ENCODE peak calls at places on chromosomes 16 and 17, in six cellular contexts. Z is PC-3, L is GM23248, N is HCT116, Q is astrocyte, H is H9. O is an unnamed sample. For H3K27me3 and H3K79me2, the result is how much of the 10 kb centered on the place peaks cover.

GRCh38 chr17:42845918-42846593 is 1.7 kb downstream of the AOC2 start:
- DNase-seq in H (no peak), Q (no peak), L (no peak), N (no peak), Z (peak), O (peak)

GRCh38 chr16:27972500-27972899 is 91.0 kb downstream of the GSG1L start:
- DNase-seq in Z (peak), L (peak), Q (peak), N (peak), H (peak), O (peak)

GRCh38 chr17:70013911-70014310 is 61.1 kb upstream of the KCNJ16 start:
- DNase-seq in Z (no peak), L (no peak), N (no peak), H (no peak), Q (no peak), O (no peak)

GRCh38 chr16:4556112-4556511 is at the start of gene C16orf96:
- DNase-seq in H (no peak), L (peak), N (no peak), Q (no peak), Z (no peak), O (peak)

GRCh38 chr17:55005520-55005919 is 37.0 kb downstream of the STXBP4 start:
- DNase-seq in N (peak), Q (no peak), Z (peak), H (peak), L (peak), O (no peak)

GRCh38 chr16:75618782-75619181 is 4.3 kb downstream of the ADAT1 start:
- DNase-seq in Q (no peak), L (no peak), Z (no peak), H (no peak), N (no peak), O (no peak)

GRCh38 chr17:40501499-40501911 is at the start of gene TNS4:
- DNase-seq in Q (no peak), N (peak), Z (peak), H (no peak), L (no peak), O (no peak)

GRCh38 chr16:22683258-22683657 is 130.7 kb upstream of the HS3ST2 start:
- DNase-seq in L (no peak), H (no peak), Q (no peak), Z (no peak), N (no peak), O (no peak)

GRCh38 chr16:69917739-69918138 is 33.4 kb upstream of the CLEC18A start:
- DNase-seq in Z (peak), N (no peak), Q (peak), H (peak), L (peak), O (peak)

GRCh38 chr17:42642377-42642776 is 16.7 kb upstream of the TUBG2 start:
- DNase-seq in N (no peak), Q (no peak), L (no peak), Z (no peak), H (peak), O (peak)

GRCh38 chr16:85722066-85722465 is 28.8 kb downstream of the C16orf74 start:
- DNase-seq in N (no peak), Z (no peak), Q (no peak), L (no peak), H (no peak), O (peak)

GRCh38 chr17:64685705-64686104 is 23.6 kb upstream of the SMURF2 start:
- DNase-seq in H (no peak), Z (peak), N (no peak), Q (no peak), L (no peak), O (no peak)

GRCh38 chr16:12496866-12497265 is 306.8 kb downstream of the CPPED1 start:
- DNase-seq in H (no peak), N (no peak), Z (no peak), L (no peak), Q (no peak), O (no peak)

GRCh38 chr16:62254847-62255246 is 218.6 kb upstream of the CDH8 start:
- DNase-seq in N (no peak), Z (no peak), Q (no peak), L (no peak), H (no peak), O (no peak)

GRCh38 chr16:17343028-17343427 is 127.7 kb downstream of the XYLT1 start:
- DNase-seq in Q (no peak), N (no peak), Z (no peak), L (no peak), H (no peak), O (no peak)

GRCh38 chr16:54244061-54244886 is 42.3 kb downstream of the IRX3 start:
- DNase-seq in N (no peak), Q (no peak), H (no peak), L (no peak), Z (no peak), O (peak)

GRCh38 chr16:4869147-4869790 is 22.0 kb downstream of the UBN1 start:
- DNase-seq in N (no peak), Z (no peak), L (no peak), H (no peak), Q (no peak), O (no peak)

GRCh38 chr17:21193031-21193430 is 20.9 kb downstream of the TMEM11 start:
- DNase-seq in Q (no peak), H (no peak), Z (no peak), L (no peak), N (no peak), O (peak)

GRCh38 chr17:73643012-73643845 is 1.0 kb downstream of the SDK2 start:
- DNase-seq in Z (peak), L (peak), Q (no peak), N (no peak), H (peak), O (no peak)

GRCh38 chr17:18120461-18121053 is 12.0 kb downstream of the MYO15A start:
- DNase-seq in Q (no peak), N (no peak), Z (no peak), H (no peak), L (no peak), O (no peak)

GRCh38 chr16:922051-922450 is 48.7 kb downstream of the LMF1 start:
- DNase-seq in H (no peak), N (no peak), Z (no peak), L (no peak), Q (no peak), O (no peak)

GRCh38 chr16:65745-66144 is 6.7 kb downstream of the RHBDF1 start:
- DNase-seq in N (peak), H (peak), Q (no peak), Z (peak), L (peak), O (peak)

GRCh38 chr17:76946772-76947135 is 78.5 kb downstream of the MGAT5B start:
- DNase-seq in Z (no peak), L (no peak), N (no peak), Q (no peak), H (no peak), O (no peak)

GRCh38 chr17:59357219-59357699 is 25.8 kb downstream of the YPEL2 start:
- DNase-seq in Z (no peak), H (no peak), N (no peak), Q (peak), L (peak), O (no peak)

GRCh38 chr17:30716461-30717289 is 107.8 kb downstream of the CRLF3 start:
- DNase-seq in Q (no peak), H (peak), Z (no peak), L (peak), N (no peak), O (peak)

GRCh38 chr17:73969956-73970355 is 233.5 kb upstream of the RPL38 start:
- DNase-seq in H (no peak), L (no peak), Q (no peak), Z (no peak), N (no peak), O (no peak)

GRCh38 chr17:41689497-41690299 is 1.0 kb downstream of the EIF1 start:
- DNase-seq in Q (no peak), Z (peak), L (peak), N (no peak), H (no peak), O (peak)

GRCh38 chr16:27632267-27632666 is 82.3 kb downstream of the KATNIP start:
- DNase-seq in L (no peak), Q (no peak), N (no peak), H (no peak), Z (no peak), O (no peak)

GRCh38 chr17:77786740-77787505 is 171.6 kb upstream of the TNRC6C start:
- DNase-seq in N (no peak), L (peak), Q (no peak), H (peak), Z (no peak), O (peak)

GRCh38 chr17:76872221-76872873 is 4.1 kb downstream of the MGAT5B start:
- DNase-seq in Q (peak), H (no peak), L (peak), N (peak), Z (peak), O (peak)

GRCh38 chr17:20157078-20157360 is 147.9 kb downstream of the SPECC1 start:
- DNase-seq in Z (no peak), Q (no peak), H (no peak), N (no peak), L (no peak), O (no peak)
- H3K27me3 ChIP-seq in Z (under half), Q (under half), H (under half), N (under half), L (under half), O (under half)

GRCh38 chr17:1125775-1126120 is 54.0 kb downstream of the ABR start:
- DNase-seq in L (no peak), H (no peak), Q (no peak), N (no peak), Z (no peak), O (peak)

GRCh38 chr17:1126327-1126726 is 53.5 kb downstream of the ABR start:
- DNase-seq in Z (no peak), H (no peak), Q (no peak), L (no peak), N (no peak), O (peak)

GRCh38 chr17:1123397-1124237 is 56.2 kb downstream of the ABR start:
- DNase-seq in N (no peak), Q (no peak), L (no peak), Z (no peak), H (no peak), O (peak)

GRCh38 chr17:1124238-1124699 is 55.5 kb downstream of the ABR start:
- DNase-seq in Q (no peak), N (no peak), H (no peak), L (no peak), Z (no peak), O (no peak)

DNA sequence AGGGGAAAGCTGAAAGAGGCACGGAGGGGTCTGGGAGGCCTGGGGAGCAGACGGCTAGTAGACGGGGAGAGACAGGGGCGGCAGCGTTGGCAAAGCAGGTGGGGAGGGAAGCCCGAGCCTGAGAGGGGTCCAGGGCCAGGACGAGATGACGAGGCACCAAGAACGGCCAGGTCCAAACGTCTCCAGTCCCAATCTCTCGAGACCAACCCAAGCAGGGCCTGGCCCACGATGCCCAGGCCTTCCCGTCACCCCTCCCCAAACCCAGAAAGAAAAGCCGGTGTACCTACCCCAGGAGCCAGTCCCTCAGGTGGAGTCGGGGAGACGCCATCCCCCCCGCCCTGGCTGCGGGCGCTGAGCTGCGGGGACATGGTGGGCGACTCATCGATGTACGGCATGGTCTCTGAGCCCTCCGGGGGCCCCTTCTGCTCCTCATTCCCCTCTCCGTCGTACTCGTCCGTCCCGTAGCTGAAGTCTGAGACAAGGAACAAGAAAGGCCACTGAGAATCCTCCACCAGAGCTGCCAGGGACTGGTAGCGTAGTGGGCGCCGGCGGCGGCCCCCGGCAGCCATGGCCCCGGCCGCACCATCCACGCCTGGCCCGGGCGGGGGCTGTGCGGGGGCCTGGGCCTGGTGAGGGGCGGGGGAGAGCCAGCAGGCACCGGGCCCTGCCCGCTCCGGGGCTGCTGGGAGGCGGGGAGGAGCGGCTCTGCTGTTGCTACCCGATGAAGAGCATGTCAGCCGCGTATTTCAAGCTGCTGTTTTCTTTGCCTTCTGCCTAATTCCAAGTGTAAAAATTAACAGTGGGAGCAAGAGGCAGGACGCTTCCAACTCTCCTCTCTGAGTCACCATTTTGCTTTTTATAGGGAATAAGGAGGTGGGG is 54.6 kb downstream of the ABR start:
- DNase-seq in N (no peak), Z (no peak), H (no peak), Q (no peak), L (peak), O (peak)
- H2AFZ ChIP-seq in N (no peak), Z (no peak), H (no peak), Q (peak), L (peak), O (no peak)

GRCh38 chr17:17112628-17113200 is 70.5 kb downstream of the MPRIP start:
- DNase-seq in L (no peak), N (no peak), Q (no peak), H (no peak), Z (no peak), O (no peak)
- H3K79me2 ChIP-seq in L (half or more), N (half or more), Q (half or more), H (under half), Z (half or more), O (half or more)

GRCh38 chr17:8735336-8735939 is 9.2 kb downstream of the CCDC42 start:
- DNase-seq in L (no peak), H (no peak), N (no peak), Z (no peak), Q (no peak), O (no peak)
- H3K27me3 ChIP-seq in L (under half), H (under half), N (under half), Z (under half), Q (under half), O (under half)

DNA sequence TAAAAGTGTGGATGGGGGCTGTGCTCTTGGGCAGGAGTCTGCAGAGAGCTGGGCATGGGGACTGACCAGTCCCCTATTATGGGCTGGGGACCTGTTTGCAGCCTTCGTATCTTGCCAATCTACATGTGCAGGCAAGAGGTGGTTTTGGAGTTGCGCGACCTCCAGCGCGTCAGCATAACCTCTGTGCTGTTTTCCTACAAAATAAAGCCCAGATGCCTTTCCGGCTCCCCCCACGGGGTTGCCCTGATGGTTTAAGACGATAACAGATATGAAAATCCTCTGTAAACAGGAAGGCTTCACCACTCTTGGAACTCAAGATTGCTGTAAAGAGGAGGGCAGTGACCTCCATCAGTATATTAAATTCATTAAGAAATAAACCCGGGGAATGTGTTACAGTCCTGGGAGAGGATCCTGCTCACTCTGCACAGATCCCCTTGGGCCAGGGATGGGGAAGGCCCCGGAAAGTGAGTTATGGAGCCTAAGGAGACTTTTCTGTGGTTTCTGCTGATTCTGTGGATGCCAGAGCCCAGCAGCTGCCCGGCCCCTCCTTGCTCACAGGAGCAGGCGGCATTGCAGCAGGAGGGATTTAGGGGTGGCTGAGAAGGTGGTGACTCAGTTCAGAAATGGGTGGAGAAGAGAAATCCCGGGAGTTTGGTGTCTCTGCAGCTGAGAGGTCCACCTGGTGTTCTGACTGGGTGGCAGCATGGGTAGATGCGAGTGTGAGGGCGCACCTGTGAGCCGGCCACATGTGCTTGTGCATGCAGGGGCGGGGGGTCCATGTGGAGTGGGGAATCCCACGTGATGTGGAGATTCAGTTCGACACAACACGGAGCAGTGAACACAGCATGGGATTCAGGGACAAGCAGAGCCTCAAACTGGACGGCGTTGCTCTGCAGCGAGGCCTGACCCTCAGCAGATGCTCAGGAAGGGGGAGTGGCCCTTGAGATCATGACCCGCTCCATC is 16.2 kb upstream of the SPPL2C start:
- DNase-seq in L (peak), H (no peak), Z (peak), Q (no peak), N (no peak), O (no peak)
- H2AFZ ChIP-seq in L (no peak), H (no peak), Z (no peak), Q (no peak), N (no peak), O (no peak)

DNA sequence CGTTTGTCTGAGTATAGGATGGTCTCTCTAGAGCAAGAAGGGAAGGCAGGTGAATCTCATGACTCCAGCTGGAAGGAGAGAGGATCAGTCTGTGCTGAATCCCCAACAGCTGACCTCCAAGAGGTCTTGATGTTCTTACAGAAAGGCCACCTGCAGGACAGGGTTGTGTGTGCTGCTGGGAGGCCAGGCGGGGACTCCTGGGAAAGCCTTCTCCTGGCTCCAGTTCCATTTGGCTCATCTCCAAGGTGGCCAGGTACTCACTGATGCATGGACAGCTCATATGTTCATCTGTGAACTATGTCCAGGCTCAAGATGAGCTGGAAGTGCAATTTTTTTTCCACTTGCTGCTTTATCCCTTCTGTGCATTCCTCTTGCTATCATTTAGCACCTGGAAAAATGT is 730.2 kb upstream of the RBFOX1 start:
- DNase-seq in H (no peak), Q (no peak), L (no peak), Z (no peak), N (no peak), O (no peak)
- H3K79me2 ChIP-seq in H (under half), Q (under half), L (under half), Z (under half), N (under half), O (under half)

DNA sequence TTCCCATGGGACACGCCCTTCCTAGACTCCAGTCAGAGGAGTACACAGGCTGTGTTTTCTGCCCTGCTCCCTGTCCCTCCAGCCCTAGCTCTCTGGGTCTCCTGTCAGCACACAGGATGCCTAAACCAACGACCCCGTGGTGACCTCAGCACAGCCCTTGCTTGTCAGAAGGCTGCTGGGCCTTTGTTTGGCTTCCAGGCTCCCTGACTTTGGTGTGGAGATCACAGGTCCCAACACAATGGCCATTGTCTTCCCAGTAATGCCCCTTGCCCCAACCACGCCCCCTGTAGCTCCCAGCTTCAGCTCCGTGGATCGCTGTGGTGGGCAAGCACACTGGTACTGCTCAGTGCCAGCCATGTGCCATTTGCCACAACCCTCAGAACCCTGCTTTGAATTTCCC is 15.0 kb downstream of the HNF1B start:
- DNase-seq in N (no peak), H (no peak), L (no peak), Q (no peak), Z (no peak), O (no peak)
- H3K27me3 ChIP-seq in N (under half), H (under half), L (under half), Q (under half), Z (under half), O (under half)

GRCh38 chr17:27690882-27691281 is 59.9 kb downstream of the LGALS9 start:
- DNase-seq in L (no peak), Z (no peak), H (no peak), N (no peak), Q (no peak), O (no peak)
- H2AFZ ChIP-seq in L (no peak), Z (no peak), H (no peak), N (no peak), Q (no peak), O (no peak)